ENCODE peak calls at places on chromosomes 5 and 9, in four cellular contexts. M, L, B and U are unnamed samples.

GRCh38 chr5:179217356-179217755 is 127.9 kb downstream of the ADAMTS2 start:
- DNase-seq in B (no peak), L (no peak), M (no peak), U (no peak)

GRCh38 chr9:121059998-121060636 is 10.0 kb upstream of the C5 start:
- DNase-seq in B (no peak), L (no peak), M (peak; percentile 32), U (peak; percentile 43)

GRCh38 chr5:44801992-44802391 is 6.8 kb upstream of the MRPS30 start:
- DNase-seq in B (no peak), M (no peak), L (no peak), U (no peak)

GRCh38 chr5:55172051-55172899 is 702 bp downstream of the CDC20B start:
- DNase-seq in M (peak; percentile 28), B (no peak), L (no peak), U (peak; percentile 85)

GRCh38 chr5:22431406-22431805 is 421.7 kb downstream of the CDH12 start:
- DNase-seq in M (no peak), B (no peak), L (no peak), U (no peak)

GRCh38 chr5:33143405-33144123 is 297.2 kb upstream of the TARS1 start:
- DNase-seq in M (no peak), B (no peak), L (no peak), U (no peak)

GRCh38 chr5:67100301-67100700 is 96.3 kb downstream of the CD180 start:
- DNase-seq in B (no peak), L (no peak), M (no peak), U (no peak)

GRCh38 chr5:43485406-43485805 is 1.7 kb upstream of the TMEM267 start:
- DNase-seq in L (no peak), M (no peak), B (no peak), U (no peak)

GRCh38 chr9:98101868-98102273 is 17.2 kb downstream of the TRIM14 start:
- DNase-seq in B (no peak), M (no peak), L (no peak), U (peak; percentile 83)

GRCh38 chr5:38789134-38789533 is 56.7 kb upstream of the OSMR start:
- DNase-seq in B (no peak), L (no peak), M (no peak), U (no peak)

GRCh38 chr5:118405650-118406061 is 582.7 kb downstream of the DTWD2 start:
- DNase-seq in M (no peak), L (no peak), B (no peak), U (no peak)

GRCh38 chr9:13140843-13141592 is 138.5 kb downstream of the MPDZ start:
- DNase-seq in L (no peak), M (no peak), B (no peak), U (no peak)

GRCh38 chr9:114900937-114901802 is 29.2 kb downstream of the TNFSF8 start:
- DNase-seq in M (no peak), L (no peak), B (no peak), U (no peak)

GRCh38 chr9:268616-269015 is 54.0 kb downstream of the DOCK8 start:
- DNase-seq in B (no peak), L (no peak), M (no peak), U (no peak)

GRCh38 chr9:132849168-132849831 is 28.8 kb downstream of the AK8 start:
- DNase-seq in B (no peak), M (no peak), L (no peak), U (no peak)

GRCh38 chr5:68555891-68556689 is 340.5 kb downstream of the PIK3R1 start:
- DNase-seq in L (no peak), B (no peak), M (no peak), U (no peak)

GRCh38 chr5:137487600-137487999 is 11.5 kb downstream of the SPOCK1 start:
- DNase-seq in L (no peak), M (no peak), B (no peak), U (no peak)

GRCh38 chr5:87410941-87411340 is 1.8 kb downstream of the CCNH start:
- DNase-seq in M (no peak), B (no peak), L (no peak), U (no peak)

GRCh38 chr9:78234810-78235209 is 1.1 kb upstream of the CEP78 start:
- DNase-seq in M (no peak), L (no peak), B (no peak), U (no peak)

GRCh38 chr5:40221255-40221654 is 458.5 kb upstream of the PTGER4 start:
- DNase-seq in M (no peak), B (no peak), L (no peak), U (no peak)

GRCh38 chr5:72066658-72067057 is 40.6 kb upstream of the MAP1B start:
- DNase-seq in M (no peak), L (no peak), B (no peak), U (no peak)

GRCh38 chr9:124357591-124358361 is 57.5 kb downstream of the PSMB7 start:
- DNase-seq in L (no peak), M (no peak), B (no peak), U (peak; percentile 23)

GRCh38 chr5:103271570-103272289 is 13.2 kb downstream of the MACIR start:
- DNase-seq in B (no peak), M (no peak), L (no peak), U (no peak)

GRCh38 chr5:31078931-31079330 is 114.6 kb upstream of the CDH6 start:
- DNase-seq in M (no peak), B (no peak), L (no peak), U (no peak)

GRCh38 chr9:135586601-135587109 is 25.1 kb downstream of the PAEP start:
- DNase-seq in M (no peak), B (no peak), L (no peak), U (no peak)

GRCh38 chr9:93896496-93897033 is 58.6 kb downstream of the BARX1 start:
- DNase-seq in B (no peak), L (no peak), M (no peak), U (peak; percentile 5)

GRCh38 chr5:7686794-7687193 is 164.1 kb downstream of the CFAP90 start:
- DNase-seq in M (no peak), L (no peak), B (no peak), U (no peak)

GRCh38 chr5:146103594-146103993 is 1.8 kb downstream of the PLAC8L1 start:
- DNase-seq in L (no peak), B (no peak), M (no peak), U (no peak)

GRCh38 chr9:85163415-85163814 is 493.9 kb downstream of the NTRK2 start:
- DNase-seq in L (no peak), B (no peak), M (no peak), U (no peak)

GRCh38 chr5:58891072-58891970 is 308.4 kb downstream of the RAB3C start:
- DNase-seq in L (peak; percentile 80), M (peak; percentile 75), B (peak; percentile 67), U (peak; percentile 48)

GRCh38 chr5:177085985-177086917 is at the start of gene FGFR4:
- DNase-seq in B (peak; percentile 32), L (peak; percentile 84), M (peak; percentile 41), U (peak; percentile 94)

GRCh38 chr9:92746567-92747458 is 17.8 kb downstream of the BICD2 start:
- DNase-seq in B (no peak), L (no peak), M (no peak), U (no peak)

DNA sequence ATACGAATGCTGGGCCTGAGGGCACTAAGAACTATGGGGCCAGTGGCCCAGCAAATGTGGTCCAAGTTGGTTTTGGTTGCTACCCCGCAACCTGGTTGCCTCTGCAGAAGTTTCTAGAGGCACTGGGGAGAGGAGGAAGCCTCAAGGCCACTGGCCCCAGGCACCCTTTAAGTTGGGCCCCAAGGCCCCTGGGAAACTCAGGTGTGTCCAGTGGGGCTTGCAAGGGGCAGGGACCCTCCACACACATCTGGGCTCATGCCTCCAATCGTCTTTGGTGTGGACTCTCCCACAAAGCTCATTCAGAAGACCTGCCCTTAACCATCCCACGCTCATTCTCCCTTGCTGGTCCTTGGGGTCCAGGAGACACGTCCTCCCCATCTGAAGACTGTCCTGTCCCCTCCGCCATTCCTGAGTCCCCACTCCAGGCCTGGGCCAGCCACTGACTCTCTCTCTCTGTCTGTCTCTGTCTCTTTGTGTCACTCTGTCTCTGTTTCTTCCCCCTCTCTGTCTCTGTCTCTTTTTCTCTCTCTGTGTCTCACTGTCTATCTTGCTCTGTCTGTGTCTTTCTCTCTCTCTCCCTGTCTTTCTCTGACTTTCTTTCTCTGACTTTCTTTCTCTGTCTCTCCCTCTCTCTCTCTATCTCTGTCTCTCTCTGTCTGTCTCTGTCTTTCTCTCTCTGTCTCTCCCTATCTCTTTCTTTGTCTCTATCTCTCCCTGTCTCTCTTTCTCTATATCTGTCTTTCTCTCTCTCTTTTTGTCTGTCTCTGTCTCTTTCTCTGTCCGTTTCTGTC is 3.3 kb upstream of the SLC6A19 start:
- DNase-seq in M (no peak), B (no peak), L (no peak), U (no peak)
- TF ChIP-seq CTCF in M (no peak), B (no peak), L (no peak), U (no peak)

GRCh38 chr9:10026585-10026984 is 586.2 kb downstream of the PTPRD start:
- DNase-seq in B (no peak), M (no peak), L (no peak), U (no peak)
- TF ChIP-seq CTCF in B (no peak), M (no peak), L (no peak), U (no peak)

DNA sequence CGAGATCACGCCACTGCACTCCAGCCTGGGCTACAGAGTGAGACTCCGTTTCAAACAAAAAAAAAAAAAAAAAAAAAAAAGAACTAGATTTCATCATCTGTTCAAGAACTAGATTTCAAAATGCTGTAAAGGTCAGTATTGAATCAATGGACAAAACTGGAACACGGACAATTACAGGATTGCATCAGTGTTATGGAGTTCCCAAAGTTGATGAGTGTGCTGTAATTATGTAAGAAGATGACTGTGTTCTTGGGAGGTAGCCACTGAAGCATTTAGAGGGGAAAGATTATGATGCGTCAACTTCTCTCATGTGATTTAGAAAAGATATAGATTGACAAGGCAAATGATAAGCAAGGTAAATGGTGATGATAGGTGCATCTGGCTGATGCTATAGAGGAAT is 6.5 kb downstream of the FAM240B start:
- DNase-seq in B (no peak), L (no peak), M (no peak), U (no peak)
- TF ChIP-seq CTCF in B (no peak), L (no peak), M (no peak), U (no peak)

GRCh38 chr5:36017004-36017403 is 25.8 kb upstream of the UGT3A1 start:
- DNase-seq in B (no peak), M (no peak), L (no peak), U (no peak)

GRCh38 chr5:36017622-36018021 is 26.4 kb upstream of the UGT3A1 start:
- DNase-seq in B (no peak), L (no peak), M (no peak), U (no peak)

GRCh38 chr5:36013182-36013581 is 22.0 kb upstream of the UGT3A1 start:
- DNase-seq in M (no peak), L (no peak), B (no peak), U (no peak)
- TF ChIP-seq CTCF in M (no peak), L (no peak), B (no peak), U (no peak)

GRCh38 chr5:148125641-148126040 is 42.7 kb upstream of the SPINK14 start:
- DNase-seq in B (no peak), L (no peak), M (no peak), U (no peak)
- TF ChIP-seq CTCF in B (no peak), L (no peak), M (peak; percentile 36), U (no peak)

GRCh38 chr9:86655147-86655546 is 292.2 kb downstream of the GAS1 start:
- DNase-seq in M (no peak), L (no peak), B (no peak), U (no peak)
- TF ChIP-seq CTCF in M (no peak), L (no peak), B (no peak), U (no peak)

GRCh38 chr5:150044712-150045111 is 41.6 kb downstream of the CSF1R start:
- DNase-seq in L (no peak), B (no peak), M (no peak), U (no peak)
- TF ChIP-seq CTCF in L (no peak), B (no peak), M (no peak), U (no peak)